ENCODE peak calls at places on chromosomes 4 and X, in nine cellular contexts. G is IMR-90, V is colonic mucosa, X is Peyer's patch, Z is CD14-positive monocyte, M is BJ, B is GM12865, R is GM23338, Q is pancreas. T is an unnamed sample.

GRCh38 chrX:68532828-68533227 is 34.0 kb downstream of the YIPF6 start:
- DNase-seq in X (no peak), Z (no peak), R (no peak), B (no peak), V (no peak), G (peak), M (no peak), Q (no peak), T (no peak)

GRCh38 chrX:11113731-11114130 is 2.6 kb downstream of the HCCS start:
- DNase-seq in R (no peak), Z (peak), V (no peak), M (no peak), X (peak), G (peak), Q (no peak), B (peak), T (no peak)

GRCh38 chr4:186948361-186949291 is 225.0 kb upstream of the FAT1 start:
- DNase-seq in Z (no peak), M (peak), Q (no peak), R (peak), V (no peak), G (peak), X (no peak), B (no peak), T (no peak)

GRCh38 chrX:30787012-30787411 is 102.0 kb downstream of the TAB3 start:
- DNase-seq in G (no peak), Z (no peak), X (no peak), M (no peak), R (no peak), B (no peak), V (no peak), Q (no peak), T (no peak)

GRCh38 chr4:15756361-15756861 is 21.7 kb upstream of the CD38 start:
- DNase-seq in V (peak), X (peak), Z (peak), B (peak), G (peak), M (no peak), R (no peak), Q (no peak), T (peak)

GRCh38 chrX:127243654-127244053 is 424.1 kb downstream of the PRR32 start:
- DNase-seq in X (no peak), V (no peak), M (no peak), Q (no peak), B (no peak), G (no peak), Z (no peak), R (no peak), T (no peak)

GRCh38 chrX:21926527-21927278 is 13.8 kb upstream of the SMS start:
- DNase-seq in Z (no peak), G (peak), V (no peak), M (peak), B (peak), Q (no peak), X (no peak), R (peak), T (peak)

GRCh38 chrX:66632986-66633385 is 5.9 kb downstream of the EDA2R start:
- DNase-seq in Z (no peak), V (no peak), X (no peak), Q (no peak), R (no peak), M (peak), G (peak), B (no peak), T (no peak)

DNA sequence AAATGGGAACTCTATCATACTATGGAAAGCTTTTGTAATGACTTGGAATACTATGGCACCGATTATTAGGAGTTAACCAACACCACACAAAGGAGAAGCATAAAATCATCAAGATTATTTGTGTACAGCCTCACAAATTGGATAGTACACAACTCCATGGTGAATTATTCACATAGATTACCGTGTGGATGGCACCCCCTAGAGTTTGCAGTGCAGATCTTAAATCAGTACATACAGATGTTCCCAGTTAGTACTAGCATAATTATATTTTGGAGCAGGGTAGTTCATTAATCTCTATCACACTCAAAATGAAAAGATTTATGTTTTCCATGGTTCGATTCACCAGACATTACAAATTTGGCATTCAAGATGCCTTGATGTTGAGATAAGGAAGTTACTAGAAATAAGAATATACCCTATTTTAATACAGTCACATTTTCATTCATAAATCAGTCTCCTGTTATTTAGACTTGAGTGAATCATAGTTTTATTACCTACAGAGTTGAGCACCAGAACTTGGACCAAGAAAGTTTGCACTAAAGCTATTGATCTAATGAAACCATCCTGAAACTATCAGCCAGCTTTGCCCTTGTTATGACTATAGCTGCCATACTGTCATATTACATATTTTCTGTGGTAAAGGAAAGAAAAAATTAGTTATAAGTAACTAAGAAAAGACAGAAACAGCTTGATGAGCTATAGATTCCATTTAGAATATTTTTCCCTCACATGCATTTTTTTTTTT is 531.8 kb downstream of the GLUD2 start:
- DNase-seq in X (no peak), R (peak), Q (no peak), G (no peak), M (no peak), B (peak), V (peak), Z (no peak), T (no peak)
- TF ChIP-seq CTCF in X (no peak), R (peak), Q (no peak), G (no peak), M (peak), B (peak), V (peak), Z (no peak), T (peak)

GRCh38 chrX:153643431-153644351 is 3.3 kb upstream of the DUSP9 start:
- DNase-seq in Z (no peak), G (no peak), B (no peak), Q (peak), X (no peak), R (peak), M (no peak), V (peak), T (no peak)
- TF ChIP-seq CTCF in Z (no peak), G (peak), B (peak), Q (no peak), X (no peak), R (no peak), M (peak), V (no peak), T (peak)

DNA sequence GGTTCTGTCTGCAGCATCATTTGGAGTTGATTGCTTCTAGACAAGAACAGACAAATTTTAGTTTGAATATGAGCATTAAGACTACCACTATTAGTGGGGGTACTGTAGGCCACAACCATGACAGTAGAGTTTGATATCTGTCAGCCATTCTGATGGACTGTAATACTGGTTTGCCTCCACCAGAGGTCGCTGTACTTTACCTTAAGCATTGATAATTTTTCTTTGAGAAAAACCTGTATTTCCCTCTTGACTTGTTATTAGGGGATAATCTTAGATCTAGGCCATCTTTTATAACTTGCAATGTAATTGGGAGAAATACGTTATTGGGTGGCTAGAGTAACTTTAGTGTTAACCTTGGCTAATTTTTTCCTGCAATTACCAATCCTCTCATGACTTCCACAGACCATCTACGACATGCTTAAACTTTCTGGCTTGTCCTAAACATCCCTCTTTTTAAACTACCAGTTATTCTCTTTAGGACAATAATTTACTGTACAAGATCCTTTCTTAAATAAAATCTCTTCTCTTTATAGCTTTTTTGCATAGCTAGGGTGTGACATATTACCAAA is 562.4 kb downstream of the MAGEB5 start:
- DNase-seq in Z (no peak), B (no peak), V (no peak), X (no peak), G (no peak), M (no peak), Q (no peak), R (peak), T (no peak)
- TF ChIP-seq CTCF in Z (no peak), B (no peak), V (no peak), X (no peak), G (no peak), M (no peak), Q (peak), R (peak), T (no peak)

GRCh38 chr4:55949480-55949802 is 696 bp downstream of the CEP135 start:
- DNase-seq in G (no peak), R (no peak), X (no peak), Z (no peak), Q (no peak), V (no peak), B (no peak), M (no peak), T (no peak)

GRCh38 chr4:55951191-55951922 is 2.6 kb downstream of the CEP135 start:
- DNase-seq in X (no peak), Z (no peak), Q (no peak), B (no peak), M (no peak), R (no peak), G (no peak), V (no peak), T (no peak)

GRCh38 chr4:55947254-55947882 is 1.4 kb upstream of the CEP135 start:
- DNase-seq in R (no peak), B (peak), X (peak), V (no peak), Z (no peak), G (peak), Q (no peak), M (no peak), T (peak)

GRCh38 chr4:55947912-55948725 is 626 bp upstream of the CEP135 start:
- DNase-seq in M (peak), Z (peak), Q (no peak), B (peak), G (peak), V (peak), X (peak), R (no peak), T (peak)

GRCh38 chr4:55948726-55949479 is at the start of gene CEP135:
- DNase-seq in Q (peak), V (peak), R (peak), X (peak), B (peak), Z (peak), G (peak), M (peak), T (peak)
- TF ChIP-seq CTCF in Q (peak), V (peak), R (peak), X (peak), B (peak), Z (peak), G (peak), M (peak), T (peak)

DNA sequence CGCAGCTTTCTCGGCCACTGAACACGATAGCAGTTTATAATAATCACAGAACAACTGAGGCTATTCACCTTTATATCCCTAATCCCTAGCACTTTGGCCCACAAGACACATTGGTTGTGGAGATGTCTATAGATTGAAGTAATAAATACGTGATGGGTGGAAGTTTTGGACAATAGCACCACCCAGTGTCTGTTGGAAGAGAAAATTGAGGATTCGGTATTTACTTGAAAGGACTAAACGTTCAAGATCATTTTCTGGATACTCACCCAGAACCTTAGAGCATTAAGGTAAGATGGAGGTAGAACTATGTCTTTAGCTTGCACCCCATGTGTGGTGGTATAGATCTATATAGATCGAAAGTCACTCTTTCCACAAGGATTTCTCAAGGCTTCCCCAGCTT is 792 bp upstream of the TMSB15A start:
- DNase-seq in X (no peak), G (peak), Z (no peak), B (no peak), V (no peak), R (peak), M (no peak), Q (no peak), T (no peak)
- TF ChIP-seq CTCF in X (no peak), G (peak), Z (no peak), B (no peak), V (no peak), R (peak), M (peak), Q (no peak), T (no peak)

DNA sequence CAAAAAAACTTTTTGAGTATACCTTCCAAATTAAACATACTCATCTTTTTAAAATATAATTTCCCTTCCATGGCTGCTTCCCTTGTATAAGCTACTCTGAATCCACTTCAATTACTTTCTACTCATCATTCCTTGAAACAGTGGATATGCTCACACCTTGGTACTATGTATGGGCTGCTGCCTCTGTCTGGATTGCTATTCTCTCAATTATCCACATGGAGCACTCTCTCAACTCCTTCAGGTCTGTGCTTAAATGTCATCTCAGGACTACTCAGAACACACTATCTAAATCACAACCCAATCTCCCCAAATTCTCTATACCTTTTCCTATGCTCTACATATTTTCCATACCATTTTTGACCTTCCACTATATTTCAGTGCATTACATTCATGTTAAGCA is 898.9 kb upstream of the EPHA5 start:
- DNase-seq in Z (no peak), M (no peak), G (no peak), R (peak), Q (no peak), V (no peak), X (no peak), B (no peak), T (no peak)
- TF ChIP-seq CTCF in Z (no peak), M (no peak), G (no peak), R (peak), Q (no peak), V (no peak), X (no peak), B (no peak), T (no peak)

DNA sequence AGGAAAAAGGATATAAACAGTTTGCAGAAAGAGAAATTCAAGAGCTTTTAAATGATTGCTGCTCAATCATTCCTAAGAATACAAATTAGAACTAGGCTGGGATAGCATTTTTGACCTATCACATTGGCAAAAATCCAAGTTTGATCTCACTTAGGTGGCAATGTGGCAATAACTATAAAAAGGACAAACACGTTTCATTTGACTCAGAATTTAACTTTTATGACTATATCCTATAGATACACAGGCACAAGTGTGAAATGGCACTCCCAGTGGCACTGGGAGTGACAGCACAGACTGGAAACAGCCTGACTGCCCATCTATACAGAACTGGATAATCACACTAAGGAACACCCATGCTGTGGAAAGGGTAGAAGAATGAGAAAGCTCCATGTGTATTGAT is 11.1 kb downstream of the CENPU start:
- DNase-seq in B (no peak), Q (no peak), V (peak), Z (no peak), R (no peak), X (no peak), M (no peak), G (no peak), T (no peak)
- TF ChIP-seq CTCF in B (peak), Q (no peak), V (peak), Z (no peak), R (no peak), X (no peak), M (no peak), G (no peak), T (no peak)

T was measured in GM10248.